ENCODE peak calls at places on chromosome 6, in six cellular contexts. One of them, this sample, is unnamed.

GRCh38 chr6:33314943-33315752 is 1.3 kb upstream of the TAPBP start:
- DNase-seq in fibroblast of the aortic adventitia: no peak
- DNase-seq in T-cell: no peak
- DNase-seq in BJ: no peak
- DNase-seq in naive thymus-derived CD8-positive, alpha-beta T cell: no peak
- DNase-seq in stimulated activated CD4-positive, alpha-beta T cell treated with anti-CD3 and anti-CD28 coated beads, Interleukin-15, amount 100 ng/mL, for 1 hour: no peak
- DNase-seq in this sample: no peak

GRCh38 chr6:14129572-14129971 is 12.0 kb downstream of the CD83 start:
- DNase-seq in fibroblast of the aortic adventitia: peak; percentile 80
- DNase-seq in T-cell: peak; percentile 36
- DNase-seq in BJ: no peak
- DNase-seq in naive thymus-derived CD8-positive, alpha-beta T cell: peak; percentile 47
- DNase-seq in stimulated activated CD4-positive, alpha-beta T cell treated with anti-CD3 and anti-CD28 coated beads, Interleukin-15, amount 100 ng/mL, for 1 hour: no peak
- DNase-seq in this sample: no peak

GRCh38 chr6:939526-940252 is 246.8 kb upstream of the EXOC2 start:
- DNase-seq in fibroblast of the aortic adventitia: no peak
- DNase-seq in T-cell: no peak
- DNase-seq in BJ: no peak
- DNase-seq in naive thymus-derived CD8-positive, alpha-beta T cell: no peak
- DNase-seq in stimulated activated CD4-positive, alpha-beta T cell treated with anti-CD3 and anti-CD28 coated beads, Interleukin-15, amount 100 ng/mL, for 1 hour: no peak
- DNase-seq in this sample: no peak

GRCh38 chr6:107230024-107230423 is 114.7 kb upstream of the BEND3 start:
- DNase-seq in fibroblast of the aortic adventitia: no peak
- DNase-seq in T-cell: no peak
- DNase-seq in BJ: no peak
- DNase-seq in naive thymus-derived CD8-positive, alpha-beta T cell: no peak
- DNase-seq in stimulated activated CD4-positive, alpha-beta T cell treated with anti-CD3 and anti-CD28 coated beads, Interleukin-15, amount 100 ng/mL, for 1 hour: no peak
- DNase-seq in this sample: no peak

GRCh38 chr6:16872543-16873230 is 111.4 kb upstream of the ATXN1 start:
- DNase-seq in fibroblast of the aortic adventitia: no peak
- DNase-seq in T-cell: no peak
- DNase-seq in BJ: no peak
- DNase-seq in naive thymus-derived CD8-positive, alpha-beta T cell: no peak
- DNase-seq in stimulated activated CD4-positive, alpha-beta T cell treated with anti-CD3 and anti-CD28 coated beads, Interleukin-15, amount 100 ng/mL, for 1 hour: no peak
- DNase-seq in this sample: no peak

GRCh38 chr6:112232845-112233256 is 21.5 kb downstream of the LAMA4 start:
- DNase-seq in fibroblast of the aortic adventitia: peak; percentile 98
- DNase-seq in T-cell: no peak
- DNase-seq in BJ: no peak
- DNase-seq in naive thymus-derived CD8-positive, alpha-beta T cell: no peak
- DNase-seq in stimulated activated CD4-positive, alpha-beta T cell treated with anti-CD3 and anti-CD28 coated beads, Interleukin-15, amount 100 ng/mL, for 1 hour: no peak
- DNase-seq in this sample: no peak

GRCh38 chr6:153150767-153151440 is 19.8 kb upstream of the RGS17 start:
- DNase-seq in fibroblast of the aortic adventitia: no peak
- DNase-seq in T-cell: no peak
- DNase-seq in BJ: no peak
- DNase-seq in naive thymus-derived CD8-positive, alpha-beta T cell: no peak
- DNase-seq in stimulated activated CD4-positive, alpha-beta T cell treated with anti-CD3 and anti-CD28 coated beads, Interleukin-15, amount 100 ng/mL, for 1 hour: no peak
- DNase-seq in this sample: no peak

GRCh38 chr6:137549106-137549505 is 54.9 kb upstream of the OLIG3 start:
- DNase-seq in fibroblast of the aortic adventitia: no peak
- DNase-seq in T-cell: no peak
- DNase-seq in BJ: no peak
- DNase-seq in naive thymus-derived CD8-positive, alpha-beta T cell: no peak
- DNase-seq in stimulated activated CD4-positive, alpha-beta T cell treated with anti-CD3 and anti-CD28 coated beads, Interleukin-15, amount 100 ng/mL, for 1 hour: no peak
- DNase-seq in this sample: no peak

GRCh38 chr6:92122746-92123145 is 1296.6 kb downstream of the EPHA7 start:
- DNase-seq in fibroblast of the aortic adventitia: no peak
- DNase-seq in T-cell: no peak
- DNase-seq in BJ: no peak
- DNase-seq in naive thymus-derived CD8-positive, alpha-beta T cell: no peak
- DNase-seq in stimulated activated CD4-positive, alpha-beta T cell treated with anti-CD3 and anti-CD28 coated beads, Interleukin-15, amount 100 ng/mL, for 1 hour: no peak
- DNase-seq in this sample: no peak

GRCh38 chr6:155253337-155253736 is 10.5 kb upstream of the CLDN20 start:
- DNase-seq in fibroblast of the aortic adventitia: no peak
- DNase-seq in T-cell: no peak
- DNase-seq in BJ: no peak
- DNase-seq in naive thymus-derived CD8-positive, alpha-beta T cell: no peak
- DNase-seq in stimulated activated CD4-positive, alpha-beta T cell treated with anti-CD3 and anti-CD28 coated beads, Interleukin-15, amount 100 ng/mL, for 1 hour: no peak
- DNase-seq in this sample: no peak

GRCh38 chr6:13591205-13591921 is 17.0 kb downstream of the SIRT5 start:
- DNase-seq in fibroblast of the aortic adventitia: no peak
- DNase-seq in T-cell: no peak
- DNase-seq in BJ: no peak
- DNase-seq in naive thymus-derived CD8-positive, alpha-beta T cell: no peak
- DNase-seq in stimulated activated CD4-positive, alpha-beta T cell treated with anti-CD3 and anti-CD28 coated beads, Interleukin-15, amount 100 ng/mL, for 1 hour: no peak
- DNase-seq in this sample: no peak

GRCh38 chr6:7504041-7504440 is 37.4 kb upstream of the DSP start:
- DNase-seq in fibroblast of the aortic adventitia: no peak
- DNase-seq in T-cell: no peak
- DNase-seq in BJ: no peak
- DNase-seq in naive thymus-derived CD8-positive, alpha-beta T cell: no peak
- DNase-seq in stimulated activated CD4-positive, alpha-beta T cell treated with anti-CD3 and anti-CD28 coated beads, Interleukin-15, amount 100 ng/mL, for 1 hour: no peak
- DNase-seq in this sample: no peak

GRCh38 chr6:20647585-20647984 is 113.3 kb downstream of the CDKAL1 start:
- DNase-seq in fibroblast of the aortic adventitia: no peak
- DNase-seq in T-cell: no peak
- DNase-seq in BJ: no peak
- DNase-seq in naive thymus-derived CD8-positive, alpha-beta T cell: no peak
- DNase-seq in stimulated activated CD4-positive, alpha-beta T cell treated with anti-CD3 and anti-CD28 coated beads, Interleukin-15, amount 100 ng/mL, for 1 hour: no peak
- DNase-seq in this sample: no peak

GRCh38 chr6:33313709-33314514 is at the start of gene TAPBP:
- DNase-seq in fibroblast of the aortic adventitia: peak; percentile 64
- DNase-seq in T-cell: peak; percentile 85
- DNase-seq in BJ: no peak
- DNase-seq in naive thymus-derived CD8-positive, alpha-beta T cell: peak; percentile 85
- DNase-seq in stimulated activated CD4-positive, alpha-beta T cell treated with anti-CD3 and anti-CD28 coated beads, Interleukin-15, amount 100 ng/mL, for 1 hour: peak; percentile 71
- DNase-seq in this sample: peak; percentile 88

GRCh38 chr6:157242791-157243190 is 80.5 kb downstream of the TMEM242 start:
- DNase-seq in fibroblast of the aortic adventitia: no peak
- DNase-seq in T-cell: no peak
- DNase-seq in BJ: no peak
- DNase-seq in naive thymus-derived CD8-positive, alpha-beta T cell: no peak
- DNase-seq in stimulated activated CD4-positive, alpha-beta T cell treated with anti-CD3 and anti-CD28 coated beads, Interleukin-15, amount 100 ng/mL, for 1 hour: no peak
- DNase-seq in this sample: no peak

GRCh38 chr6:12051861-12052368 is 39.8 kb downstream of the HIVEP1 start:
- DNase-seq in fibroblast of the aortic adventitia: no peak
- DNase-seq in T-cell: peak; percentile 63
- DNase-seq in BJ: no peak
- DNase-seq in naive thymus-derived CD8-positive, alpha-beta T cell: peak; percentile 79
- DNase-seq in stimulated activated CD4-positive, alpha-beta T cell treated with anti-CD3 and anti-CD28 coated beads, Interleukin-15, amount 100 ng/mL, for 1 hour: no peak
- DNase-seq in this sample: peak; percentile 76

GRCh38 chr6:20640181-20640580 is 105.9 kb downstream of the CDKAL1 start:
- DNase-seq in fibroblast of the aortic adventitia: no peak
- DNase-seq in T-cell: no peak
- DNase-seq in BJ: no peak
- DNase-seq in naive thymus-derived CD8-positive, alpha-beta T cell: no peak
- DNase-seq in stimulated activated CD4-positive, alpha-beta T cell treated with anti-CD3 and anti-CD28 coated beads, Interleukin-15, amount 100 ng/mL, for 1 hour: no peak
- DNase-seq in this sample: no peak

GRCh38 chr6:33812669-33813068 is 8.9 kb upstream of the MLN start:
- DNase-seq in fibroblast of the aortic adventitia: peak; percentile 57
- DNase-seq in T-cell: peak; percentile 31
- DNase-seq in BJ: no peak
- DNase-seq in naive thymus-derived CD8-positive, alpha-beta T cell: peak; percentile 15
- DNase-seq in stimulated activated CD4-positive, alpha-beta T cell treated with anti-CD3 and anti-CD28 coated beads, Interleukin-15, amount 100 ng/mL, for 1 hour: peak; percentile 21
- DNase-seq in this sample: peak; percentile 28

GRCh38 chr6:40953486-40953885 is 85.5 kb downstream of the UNC5CL start:
- DNase-seq in fibroblast of the aortic adventitia: peak; percentile 25
- DNase-seq in T-cell: no peak
- DNase-seq in BJ: no peak
- DNase-seq in naive thymus-derived CD8-positive, alpha-beta T cell: no peak
- DNase-seq in stimulated activated CD4-positive, alpha-beta T cell treated with anti-CD3 and anti-CD28 coated beads, Interleukin-15, amount 100 ng/mL, for 1 hour: no peak
- DNase-seq in this sample: no peak

GRCh38 chr6:8905647-8906231 is 470.4 kb upstream of the SLC35B3 start:
- DNase-seq in fibroblast of the aortic adventitia: no peak
- DNase-seq in T-cell: no peak
- DNase-seq in BJ: no peak
- DNase-seq in naive thymus-derived CD8-positive, alpha-beta T cell: no peak
- DNase-seq in stimulated activated CD4-positive, alpha-beta T cell treated with anti-CD3 and anti-CD28 coated beads, Interleukin-15, amount 100 ng/mL, for 1 hour: no peak
- DNase-seq in this sample: no peak

GRCh38 chr6:1946583-1946982 is 298.8 kb downstream of the GMDS start:
- DNase-seq in fibroblast of the aortic adventitia: no peak
- DNase-seq in T-cell: no peak
- DNase-seq in BJ: no peak
- DNase-seq in naive thymus-derived CD8-positive, alpha-beta T cell: no peak
- DNase-seq in stimulated activated CD4-positive, alpha-beta T cell treated with anti-CD3 and anti-CD28 coated beads, Interleukin-15, amount 100 ng/mL, for 1 hour: no peak
- DNase-seq in this sample: no peak

GRCh38 chr6:113184291-113184690 is 672.9 kb upstream of the MARCKS start:
- DNase-seq in fibroblast of the aortic adventitia: peak; percentile 90
- DNase-seq in T-cell: no peak
- DNase-seq in BJ: peak; percentile 92
- DNase-seq in naive thymus-derived CD8-positive, alpha-beta T cell: no peak
- DNase-seq in stimulated activated CD4-positive, alpha-beta T cell treated with anti-CD3 and anti-CD28 coated beads, Interleukin-15, amount 100 ng/mL, for 1 hour: no peak
- DNase-seq in this sample: no peak

GRCh38 chr6:166419268-166419667 is 36.5 kb upstream of the MPC1 start:
- DNase-seq in fibroblast of the aortic adventitia: no peak
- DNase-seq in T-cell: peak; percentile 45
- DNase-seq in BJ: no peak
- DNase-seq in naive thymus-derived CD8-positive, alpha-beta T cell: peak; percentile 14
- DNase-seq in stimulated activated CD4-positive, alpha-beta T cell treated with anti-CD3 and anti-CD28 coated beads, Interleukin-15, amount 100 ng/mL, for 1 hour: no peak
- DNase-seq in this sample: peak; percentile 61

GRCh38 chr6:38391206-38391908 is 248.4 kb downstream of the BTBD9 start:
- DNase-seq in fibroblast of the aortic adventitia: no peak
- DNase-seq in T-cell: no peak
- DNase-seq in BJ: no peak
- DNase-seq in naive thymus-derived CD8-positive, alpha-beta T cell: no peak
- DNase-seq in stimulated activated CD4-positive, alpha-beta T cell treated with anti-CD3 and anti-CD28 coated beads, Interleukin-15, amount 100 ng/mL, for 1 hour: no peak
- DNase-seq in this sample: no peak

GRCh38 chr6:133290926-133291325 is 49.8 kb downstream of the EYA4 start:
- DNase-seq in fibroblast of the aortic adventitia: no peak
- DNase-seq in T-cell: no peak
- DNase-seq in BJ: no peak
- DNase-seq in naive thymus-derived CD8-positive, alpha-beta T cell: no peak
- DNase-seq in stimulated activated CD4-positive, alpha-beta T cell treated with anti-CD3 and anti-CD28 coated beads, Interleukin-15, amount 100 ng/mL, for 1 hour: no peak
- DNase-seq in this sample: no peak

GRCh38 chr6:169070506-169071176 is 183.0 kb downstream of the THBS2 start:
- DNase-seq in fibroblast of the aortic adventitia: peak; percentile 100
- DNase-seq in T-cell: no peak
- DNase-seq in BJ: peak; percentile 100
- DNase-seq in naive thymus-derived CD8-positive, alpha-beta T cell: no peak
- DNase-seq in stimulated activated CD4-positive, alpha-beta T cell treated with anti-CD3 and anti-CD28 coated beads, Interleukin-15, amount 100 ng/mL, for 1 hour: no peak
- DNase-seq in this sample: no peak

GRCh38 chr6:169990095-169991030 is 238.9 kb downstream of the ERMARD start:
- DNase-seq in fibroblast of the aortic adventitia: no peak
- DNase-seq in T-cell: peak; percentile 58
- DNase-seq in BJ: no peak
- DNase-seq in naive thymus-derived CD8-positive, alpha-beta T cell: peak; percentile 56
- DNase-seq in stimulated activated CD4-positive, alpha-beta T cell treated with anti-CD3 and anti-CD28 coated beads, Interleukin-15, amount 100 ng/mL, for 1 hour: peak; percentile 35
- DNase-seq in this sample: peak; percentile 7

GRCh38 chr6:11535801-11536230 is 1.7 kb upstream of the TMEM170B start:
- DNase-seq in fibroblast of the aortic adventitia: peak; percentile 58
- DNase-seq in T-cell: no peak
- DNase-seq in BJ: no peak
- DNase-seq in naive thymus-derived CD8-positive, alpha-beta T cell: no peak
- DNase-seq in stimulated activated CD4-positive, alpha-beta T cell treated with anti-CD3 and anti-CD28 coated beads, Interleukin-15, amount 100 ng/mL, for 1 hour: no peak
- DNase-seq in this sample: no peak

GRCh38 chr6:153065222-153065621 is 62.7 kb upstream of the MTRF1L start:
- DNase-seq in fibroblast of the aortic adventitia: no peak
- DNase-seq in T-cell: no peak
- DNase-seq in BJ: no peak
- DNase-seq in naive thymus-derived CD8-positive, alpha-beta T cell: no peak
- DNase-seq in stimulated activated CD4-positive, alpha-beta T cell treated with anti-CD3 and anti-CD28 coated beads, Interleukin-15, amount 100 ng/mL, for 1 hour: no peak
- DNase-seq in this sample: no peak

GRCh38 chr6:147190556-147190955 is 13.7 kb upstream of the STXBP5 start:
- DNase-seq in fibroblast of the aortic adventitia: no peak
- DNase-seq in T-cell: no peak
- DNase-seq in BJ: no peak
- DNase-seq in naive thymus-derived CD8-positive, alpha-beta T cell: no peak
- DNase-seq in stimulated activated CD4-positive, alpha-beta T cell treated with anti-CD3 and anti-CD28 coated beads, Interleukin-15, amount 100 ng/mL, for 1 hour: no peak
- DNase-seq in this sample: no peak

GRCh38 chr6:140854363-140854762 is 1278.4 kb upstream of the GJE1 start:
- DNase-seq in fibroblast of the aortic adventitia: peak; percentile 44
- DNase-seq in T-cell: no peak
- DNase-seq in BJ: no peak
- DNase-seq in naive thymus-derived CD8-positive, alpha-beta T cell: no peak
- DNase-seq in stimulated activated CD4-positive, alpha-beta T cell treated with anti-CD3 and anti-CD28 coated beads, Interleukin-15, amount 100 ng/mL, for 1 hour: no peak
- DNase-seq in this sample: no peak

GRCh38 chr6:15952231-15953151 is 176.4 kb upstream of the MYLIP start:
- DNase-seq in fibroblast of the aortic adventitia: no peak
- DNase-seq in T-cell: no peak
- DNase-seq in BJ: no peak
- DNase-seq in naive thymus-derived CD8-positive, alpha-beta T cell: no peak
- DNase-seq in stimulated activated CD4-positive, alpha-beta T cell treated with anti-CD3 and anti-CD28 coated beads, Interleukin-15, amount 100 ng/mL, for 1 hour: no peak
- DNase-seq in this sample: no peak

This sample was measured in activated T-helper 1 cell treated with anti-CD3 and anti-CD28 coated beads, Interleukin-12 subunit alpha, Interleukin-12 subunit beta, Interleukin-2, Interleukin-4 antibody, amounts not matched to agents 30 ng/mL and 10 ng/mL and 1 ng/mL, durations not matched to agents 14 hours and 24 hours and 36 hours.